ENCODE peak calls at places on chromosomes 7 and 10, in nine cellular contexts. One of them, this sample, is unnamed.

GRCh38 chr7:455110-455928 is 64.3 kb downstream of the PDGFA start:
- DNase-seq in GM12864: no peak
- DNase-seq in endothelial cell: no peak
- DNase-seq in NCI-H1930: no peak
- DNase-seq in NCI-H510A treated with DMSO at 0.1 percent for 48 hours: no peak
- DNase-seq in tibial artery: no peak
- DNase-seq in NCI-H1694 treated with DMSO at 0.1 percent for 48 hours: no peak
- DNase-seq in lower leg skin: no peak
- DNase-seq in tibial nerve: no peak
- DNase-seq in this sample: no peak

GRCh38 chr10:46542567-46543323 is 13.7 kb downstream of the GPRIN2 start:
- DNase-seq in GM12864: no peak
- DNase-seq in endothelial cell: no peak
- DNase-seq in NCI-H1930: no peak
- DNase-seq in NCI-H510A treated with DMSO at 0.1 percent for 48 hours: no peak
- DNase-seq in tibial artery: peak; percentile 22
- DNase-seq in NCI-H1694 treated with DMSO at 0.1 percent for 48 hours: no peak
- DNase-seq in lower leg skin: no peak
- DNase-seq in tibial nerve: peak; percentile 14
- DNase-seq in this sample: no peak

GRCh38 chr7:66277492-66277891 is 72.4 kb downstream of the TPST1 start:
- DNase-seq in GM12864: no peak
- DNase-seq in endothelial cell: no peak
- DNase-seq in NCI-H1930: no peak
- DNase-seq in NCI-H510A treated with DMSO at 0.1 percent for 48 hours: no peak
- DNase-seq in tibial artery: no peak
- DNase-seq in NCI-H1694 treated with DMSO at 0.1 percent for 48 hours: no peak
- DNase-seq in lower leg skin: no peak
- DNase-seq in tibial nerve: no peak
- DNase-seq in this sample: no peak

GRCh38 chr7:148773344-148773743 is 74.6 kb downstream of the CUL1 start:
- DNase-seq in GM12864: peak; percentile 4
- DNase-seq in endothelial cell: no peak
- DNase-seq in NCI-H1930: no peak
- DNase-seq in NCI-H510A treated with DMSO at 0.1 percent for 48 hours: peak; percentile 60
- DNase-seq in tibial artery: no peak
- DNase-seq in NCI-H1694 treated with DMSO at 0.1 percent for 48 hours: no peak
- DNase-seq in lower leg skin: no peak
- DNase-seq in tibial nerve: no peak
- DNase-seq in this sample: no peak

GRCh38 chr7:29156798-29157461 is 10.6 kb upstream of the CPVL start:
- DNase-seq in GM12864: no peak
- DNase-seq in endothelial cell: peak; percentile 8
- DNase-seq in NCI-H1930: no peak
- DNase-seq in NCI-H510A treated with DMSO at 0.1 percent for 48 hours: no peak
- DNase-seq in tibial artery: no peak
- DNase-seq in NCI-H1694 treated with DMSO at 0.1 percent for 48 hours: no peak
- DNase-seq in lower leg skin: no peak
- DNase-seq in tibial nerve: no peak
- DNase-seq in this sample: no peak

GRCh38 chr10:119272736-119273135 is 65.4 kb downstream of the GRK5 start:
- DNase-seq in GM12864: no peak
- DNase-seq in endothelial cell: no peak
- DNase-seq in NCI-H1930: no peak
- DNase-seq in NCI-H510A treated with DMSO at 0.1 percent for 48 hours: no peak
- DNase-seq in tibial artery: no peak
- DNase-seq in NCI-H1694 treated with DMSO at 0.1 percent for 48 hours: no peak
- DNase-seq in lower leg skin: no peak
- DNase-seq in tibial nerve: no peak
- DNase-seq in this sample: no peak

GRCh38 chr7:122768827-122769226 is 66.1 kb upstream of the RNF148 start:
- DNase-seq in GM12864: no peak
- DNase-seq in endothelial cell: no peak
- DNase-seq in NCI-H1930: no peak
- DNase-seq in NCI-H510A treated with DMSO at 0.1 percent for 48 hours: no peak
- DNase-seq in tibial artery: no peak
- DNase-seq in NCI-H1694 treated with DMSO at 0.1 percent for 48 hours: no peak
- DNase-seq in lower leg skin: no peak
- DNase-seq in tibial nerve: no peak
- DNase-seq in this sample: no peak

GRCh38 chr10:76333801-76334200 is 902.4 kb downstream of the LRMDA start:
- DNase-seq in GM12864: no peak
- DNase-seq in endothelial cell: no peak
- DNase-seq in NCI-H1930: no peak
- DNase-seq in NCI-H510A treated with DMSO at 0.1 percent for 48 hours: no peak
- DNase-seq in tibial artery: no peak
- DNase-seq in NCI-H1694 treated with DMSO at 0.1 percent for 48 hours: peak; percentile 69
- DNase-seq in lower leg skin: no peak
- DNase-seq in tibial nerve: no peak
- DNase-seq in this sample: peak; percentile 51

GRCh38 chr10:96992721-96993120 is 160.6 kb downstream of the LCOR start:
- DNase-seq in GM12864: no peak
- DNase-seq in endothelial cell: no peak
- DNase-seq in NCI-H1930: no peak
- DNase-seq in NCI-H510A treated with DMSO at 0.1 percent for 48 hours: no peak
- DNase-seq in tibial artery: no peak
- DNase-seq in NCI-H1694 treated with DMSO at 0.1 percent for 48 hours: no peak
- DNase-seq in lower leg skin: no peak
- DNase-seq in tibial nerve: no peak
- DNase-seq in this sample: no peak

GRCh38 chr7:110514973-110515372 is 576.0 kb upstream of the LRRN3 start:
- DNase-seq in GM12864: no peak
- DNase-seq in endothelial cell: no peak
- DNase-seq in NCI-H1930: no peak
- DNase-seq in NCI-H510A treated with DMSO at 0.1 percent for 48 hours: no peak
- DNase-seq in tibial artery: no peak
- DNase-seq in NCI-H1694 treated with DMSO at 0.1 percent for 48 hours: peak; percentile 56
- DNase-seq in lower leg skin: no peak
- DNase-seq in tibial nerve: no peak
- DNase-seq in this sample: no peak

GRCh38 chr10:14358886-14359573 is 28.3 kb upstream of the FRMD4A start:
- DNase-seq in GM12864: no peak
- DNase-seq in endothelial cell: no peak
- DNase-seq in NCI-H1930: no peak
- DNase-seq in NCI-H510A treated with DMSO at 0.1 percent for 48 hours: peak; percentile 84
- DNase-seq in tibial artery: no peak
- DNase-seq in NCI-H1694 treated with DMSO at 0.1 percent for 48 hours: no peak
- DNase-seq in lower leg skin: no peak
- DNase-seq in tibial nerve: no peak
- DNase-seq in this sample: no peak

GRCh38 chr10:34995925-34996324 is 94.2 kb downstream of the CUL2 start:
- DNase-seq in GM12864: no peak
- DNase-seq in endothelial cell: no peak
- DNase-seq in NCI-H1930: no peak
- DNase-seq in NCI-H510A treated with DMSO at 0.1 percent for 48 hours: no peak
- DNase-seq in tibial artery: no peak
- DNase-seq in NCI-H1694 treated with DMSO at 0.1 percent for 48 hours: no peak
- DNase-seq in lower leg skin: no peak
- DNase-seq in tibial nerve: no peak
- DNase-seq in this sample: no peak

GRCh38 chr7:37211097-37211496 is 237.6 kb downstream of the ELMO1 start:
- DNase-seq in GM12864: no peak
- DNase-seq in endothelial cell: no peak
- DNase-seq in NCI-H1930: no peak
- DNase-seq in NCI-H510A treated with DMSO at 0.1 percent for 48 hours: no peak
- DNase-seq in tibial artery: peak; percentile 66
- DNase-seq in NCI-H1694 treated with DMSO at 0.1 percent for 48 hours: no peak
- DNase-seq in lower leg skin: peak; percentile 62
- DNase-seq in tibial nerve: peak; percentile 53
- DNase-seq in this sample: no peak

GRCh38 chr10:78846071-78846470 is 222.7 kb upstream of the ZMIZ1 start:
- DNase-seq in GM12864: no peak
- DNase-seq in endothelial cell: no peak
- DNase-seq in NCI-H1930: no peak
- DNase-seq in NCI-H510A treated with DMSO at 0.1 percent for 48 hours: no peak
- DNase-seq in tibial artery: no peak
- DNase-seq in NCI-H1694 treated with DMSO at 0.1 percent for 48 hours: no peak
- DNase-seq in lower leg skin: no peak
- DNase-seq in tibial nerve: no peak
- DNase-seq in this sample: no peak

GRCh38 chr7:38189256-38189938 is 11.4 kb downstream of the STARD3NL start:
- DNase-seq in GM12864: no peak
- DNase-seq in endothelial cell: no peak
- DNase-seq in NCI-H1930: no peak
- DNase-seq in NCI-H510A treated with DMSO at 0.1 percent for 48 hours: no peak
- DNase-seq in tibial artery: no peak
- DNase-seq in NCI-H1694 treated with DMSO at 0.1 percent for 48 hours: no peak
- DNase-seq in lower leg skin: no peak
- DNase-seq in tibial nerve: no peak
- DNase-seq in this sample: peak; percentile 83

GRCh38 chr10:69348824-69349541 is 67.7 kb downstream of the TACR2 start:
- DNase-seq in GM12864: no peak
- DNase-seq in endothelial cell: no peak
- DNase-seq in NCI-H1930: no peak
- DNase-seq in NCI-H510A treated with DMSO at 0.1 percent for 48 hours: peak; percentile 86
- DNase-seq in tibial artery: peak; percentile 81
- DNase-seq in NCI-H1694 treated with DMSO at 0.1 percent for 48 hours: peak; percentile 52
- DNase-seq in lower leg skin: peak; percentile 86
- DNase-seq in tibial nerve: peak; percentile 41
- DNase-seq in this sample: peak; percentile 16

GRCh38 chr10:970311-971149 is 17.7 kb upstream of the GTPBP4 start:
- DNase-seq in GM12864: no peak
- DNase-seq in endothelial cell: no peak
- DNase-seq in NCI-H1930: no peak
- DNase-seq in NCI-H510A treated with DMSO at 0.1 percent for 48 hours: peak; percentile 91
- DNase-seq in tibial artery: no peak
- DNase-seq in NCI-H1694 treated with DMSO at 0.1 percent for 48 hours: no peak
- DNase-seq in lower leg skin: no peak
- DNase-seq in tibial nerve: no peak
- DNase-seq in this sample: no peak